ENCODE peak calls at places on chromosomes 4 and X, in four cellular contexts. A, K, Y and O are unnamed samples.

GRCh38 chr4:54661686-54662085 is 3.9 kb downstream of the KIT start:
- DNase-seq in K (no peak), Y (peak), A (peak), O (no peak)

GRCh38 chrX:9842541-9842940 is 56.3 kb downstream of the SHROOM2 start:
- DNase-seq in Y (no peak), K (no peak), A (no peak), O (no peak)

GRCh38 chrX:97389761-97390192 is 506.1 kb downstream of the RPA4 start:
- DNase-seq in A (peak), K (no peak), Y (peak), O (no peak)

GRCh38 chr4:149344436-149344835 is 471.2 kb downstream of the IQCM start:
- DNase-seq in Y (peak), A (peak), K (no peak), O (no peak)

GRCh38 chrX:150845091-150845490 is 53.4 kb downstream of the CD99L2 start:
- DNase-seq in A (no peak), K (no peak), Y (no peak), O (no peak)

GRCh38 chr4:87848622-87849351 is 16.0 kb downstream of the MEPE start:
- DNase-seq in Y (no peak), A (peak), K (no peak), O (no peak)

GRCh38 chr4:181030961-181031360 is 1212.2 kb upstream of the TENM3 start:
- DNase-seq in Y (no peak), K (peak), A (peak), O (no peak)

GRCh38 chrX:118726887-118727685 is at the start of gene IL13RA1:
- DNase-seq in A (peak), K (peak), Y (peak), O (peak)

GRCh38 chrX:120468071-120468470 is 1.0 kb downstream of the LAMP2 start:
- DNase-seq in A (no peak), Y (no peak), K (no peak), O (no peak)

GRCh38 chr4:98627883-98628282 is 30.5 kb downstream of the TSPAN5 start:
- DNase-seq in K (no peak), Y (peak), A (peak), O (no peak)

GRCh38 chrX:31071262-31071661 is 579 bp downstream of the FTHL17 start:
- DNase-seq in A (no peak), Y (no peak), K (no peak), O (no peak)

GRCh38 chr4:150581611-150582010 is 340 bp upstream of the MAB21L2 start:
- DNase-seq in A (no peak), K (no peak), Y (no peak), O (no peak)

GRCh38 chrX:72280210-72280882 is 3.3 kb upstream of the RPS4X start:
- DNase-seq in Y (no peak), A (peak), K (no peak), O (no peak)

GRCh38 chr4:120225527-120225926 is 158.9 kb upstream of the MAD2L1 start:
- DNase-seq in A (no peak), K (no peak), Y (no peak), O (no peak)

GRCh38 chr4:82799006-82799881 is 648 bp upstream of the SCD5 start:
- DNase-seq in K (no peak), Y (no peak), A (peak), O (no peak)

GRCh38 chrX:8672176-8672575 is 59.8 kb downstream of the ANOS1 start:
- DNase-seq in Y (no peak), K (no peak), A (no peak), O (no peak)

GRCh38 chrX:13147758-13148157 is 103.3 kb upstream of the FAM9C start:
- DNase-seq in Y (no peak), K (no peak), A (no peak), O (no peak)

GRCh38 chr4:122045533-122045932 is 93.7 kb upstream of the TRPC3 start:
- DNase-seq in K (no peak), Y (peak), A (peak), O (no peak)

GRCh38 chr4:119070301-119070700 is 65.3 kb upstream of the MYOZ2 start:
- DNase-seq in Y (peak), A (no peak), K (no peak), O (no peak)

GRCh38 chrX:137600769-137601168 is 34.8 kb downstream of the ZIC3 start:
- DNase-seq in A (no peak), K (no peak), Y (no peak), O (no peak)

GRCh38 chrX:53263597-53264094 is 17.7 kb downstream of the IQSEC2 start:
- DNase-seq in A (peak), K (no peak), Y (peak), O (no peak)

GRCh38 chrX:48540015-48540350 is 469 bp downstream of the TBC1D25 start:
- DNase-seq in A (no peak), Y (no peak), K (no peak), O (no peak)

GRCh38 chr4:182207806-182208483 is 35.3 kb upstream of the TENM3 start:
- DNase-seq in Y (peak), K (no peak), A (peak), O (no peak)

GRCh38 chr4:1870328-1870577 is 940 bp upstream of the NSD2 start:
- DNase-seq in Y (peak), K (peak), A (peak), O (peak)
- TF ChIP-seq CTCF in Y (no peak), K (no peak), A (no peak), O (no peak)

GRCh38 chr4:105808459-105809041 is 86.7 kb upstream of the NPNT start:
- DNase-seq in K (no peak), Y (peak), A (no peak), O (no peak)

GRCh38 chr4:105805501-105806120 is 89.7 kb upstream of the NPNT start:
- DNase-seq in Y (no peak), K (no peak), A (no peak), O (no peak)

GRCh38 chr4:105807496-105807895 is 87.8 kb upstream of the NPNT start:
- DNase-seq in A (no peak), Y (no peak), K (no peak), O (no peak)

GRCh38 chr4:105808030-105808429 is 87.2 kb upstream of the NPNT start:
- DNase-seq in A (no peak), Y (no peak), K (no peak), O (no peak)
- TF ChIP-seq CTCF in A (no peak), Y (no peak), K (no peak), O (no peak)

GRCh38 chrX:100413231-100413630 is 3.2 kb upstream of the PCDH19 start:
- DNase-seq in K (no peak), Y (peak), A (peak), O (no peak)
- TF ChIP-seq CTCF in K (peak), Y (peak), A (peak), O (peak)

DNA sequence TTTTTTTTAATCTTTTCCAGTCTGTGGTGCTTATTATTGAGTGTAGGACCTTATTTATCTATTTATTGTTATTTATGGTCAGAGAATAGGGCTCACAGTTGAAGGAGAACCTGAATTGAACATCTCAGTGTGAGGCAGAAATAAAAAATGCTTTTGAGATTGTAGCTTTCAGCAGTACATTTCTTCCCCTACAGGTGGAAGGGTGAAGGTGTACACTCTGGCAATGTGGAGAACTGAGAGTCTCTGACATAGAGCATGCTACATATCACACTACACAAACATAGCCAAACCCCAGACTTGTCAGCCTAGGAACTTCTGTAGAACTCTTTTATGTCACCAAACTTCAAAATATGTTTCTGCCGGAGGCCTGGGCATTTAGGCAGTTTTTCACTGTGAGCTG is 140.2 kb downstream of the STIM2 start:
- DNase-seq in A (peak), Y (no peak), K (no peak), O (no peak)
- TF ChIP-seq CTCF in A (peak), Y (peak), K (peak), O (peak)

DNA sequence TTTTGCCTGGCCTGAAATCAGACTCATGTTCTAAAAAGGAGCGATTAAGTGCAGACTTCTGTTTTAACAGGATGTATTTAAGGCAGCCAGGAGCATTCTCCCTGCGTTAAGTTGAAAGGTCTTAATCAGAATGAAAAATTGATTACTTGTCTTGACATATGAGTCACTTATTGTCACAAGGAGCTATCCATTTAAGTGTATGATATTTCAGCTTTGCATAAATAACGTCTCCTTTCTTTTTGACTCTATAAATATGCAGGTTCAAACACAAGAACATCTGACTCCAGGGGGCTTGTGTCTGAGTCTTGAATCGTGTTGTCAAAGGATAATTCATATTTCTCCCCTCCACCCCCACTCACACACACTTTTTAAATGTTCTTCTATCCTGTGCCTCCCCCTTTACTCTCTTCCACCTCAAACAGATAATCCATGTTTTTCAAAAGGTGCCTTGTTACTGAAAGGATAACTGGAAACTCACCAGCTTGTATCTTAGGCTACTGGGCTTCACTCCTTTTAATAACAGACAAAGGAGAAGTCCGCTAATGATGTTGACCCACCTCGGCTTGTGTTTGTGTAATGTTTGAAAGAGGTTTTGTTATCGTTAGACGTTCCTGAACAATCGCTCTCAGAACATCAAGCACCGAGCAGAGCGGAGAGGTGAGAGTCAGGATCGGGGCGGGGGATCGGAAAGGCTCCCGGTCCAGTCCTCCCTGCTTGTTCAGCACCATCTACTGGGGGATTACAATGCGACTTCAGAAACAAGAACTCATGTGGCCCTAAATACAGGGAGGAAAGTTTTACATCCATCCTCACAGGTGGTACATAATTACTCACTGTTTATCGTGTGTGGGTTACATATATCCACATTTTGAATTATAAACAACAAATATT is 107.5 kb upstream of the RPL34 start:
- DNase-seq in A (peak), Y (no peak), K (no peak), O (peak)
- TF ChIP-seq CTCF in A (peak), Y (peak), K (no peak), O (peak)

GRCh38 chr4:20428410-20429160 is 176.9 kb downstream of the SLIT2 start:
- DNase-seq in A (peak), K (no peak), Y (no peak), O (no peak)
- TF ChIP-seq CTCF in A (peak), K (no peak), Y (peak), O (no peak)

DNA sequence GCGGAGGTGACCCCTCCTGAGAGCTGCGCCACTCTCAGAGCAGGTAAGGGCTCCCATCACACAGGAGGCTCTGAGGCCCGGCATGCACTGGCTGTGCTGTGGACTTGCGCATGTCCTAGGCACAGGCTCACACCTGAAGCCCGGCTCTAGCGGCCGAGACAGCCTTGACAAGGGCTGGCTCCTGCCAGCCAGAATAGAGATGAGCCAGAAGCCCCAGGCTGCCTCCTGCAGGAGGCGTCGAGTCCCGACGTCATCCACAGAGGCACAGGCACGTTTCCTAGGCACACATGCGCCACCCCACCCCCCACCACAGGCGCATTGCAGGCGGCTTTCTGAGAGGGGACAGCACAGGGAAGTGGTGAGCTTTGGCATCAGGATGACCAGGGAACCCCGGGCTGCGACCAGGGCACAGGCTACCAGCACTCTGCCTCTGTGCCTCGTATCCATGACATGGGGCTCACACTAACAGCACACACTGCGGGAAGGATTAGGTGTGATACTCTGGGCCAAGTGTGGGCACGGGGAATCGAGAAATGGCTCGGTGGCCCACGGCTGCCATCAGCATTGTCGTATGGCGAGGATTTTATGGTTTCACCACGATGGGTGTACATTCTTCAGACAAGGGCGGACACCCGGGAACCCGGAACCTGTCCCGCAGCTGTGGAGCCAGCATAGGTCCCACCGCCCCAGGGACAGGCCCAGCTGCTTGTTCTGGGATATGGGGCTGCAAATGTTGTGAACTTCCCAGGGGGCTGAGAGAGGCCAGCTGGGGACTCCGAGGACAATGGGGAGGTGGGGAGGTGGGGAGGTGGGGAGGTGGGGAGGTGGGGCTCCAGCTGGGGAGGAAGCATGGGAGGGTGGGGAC is 90.7 kb upstream of the ADRA2C start:
- DNase-seq in Y (no peak), A (no peak), K (peak), O (no peak)
- TF ChIP-seq CTCF in Y (no peak), A (no peak), K (no peak), O (no peak)

GRCh38 chr4:186699881-186700397 is 23.7 kb downstream of the FAT1 start:
- DNase-seq in Y (no peak), K (no peak), A (no peak), O (no peak)

GRCh38 chr4:186702297-186702696 is 21.4 kb downstream of the FAT1 start:
- DNase-seq in A (no peak), K (no peak), Y (no peak), O (no peak)

GRCh38 chr4:186700746-186701145 is 22.9 kb downstream of the FAT1 start:
- DNase-seq in Y (no peak), A (peak), K (peak), O (no peak)

GRCh38 chr4:186701788-186702187 is 21.9 kb downstream of the FAT1 start:
- DNase-seq in Y (no peak), A (no peak), K (no peak), O (no peak)

GRCh38 chr4:186701273-186701672 is 22.4 kb downstream of the FAT1 start:
- DNase-seq in Y (no peak), A (no peak), K (no peak), O (no peak)
- TF ChIP-seq CTCF in Y (no peak), A (no peak), K (no peak), O (no peak)

GRCh38 chr4:153555730-153556440 is 89.7 kb downstream of the TMEM131L start:
- DNase-seq in Y (no peak), K (peak), A (peak), O (no peak)
- TF ChIP-seq CTCF in Y (no peak), K (no peak), A (no peak), O (no peak)